ENCODE peak calls at places on chromosomes 6 and 20, in nine cellular contexts. One of them, this sample, is unnamed.

GRCh38 chr6:38808039-38808438 is 92.9 kb downstream of the DNAH8 start:
- DNase-seq in right cardiac atrium: no peak
- DNase-seq in activated CD4-positive, alpha-beta T cell treated with anti-CD3 and anti-CD28 coated beads, Interleukin-2, amount 50 U/mL, for 4 hours: no peak
- DNase-seq in fibroblast of mammary gland: no peak
- DNase-seq in NCI-H2081: no peak
- DNase-seq in lung microvascular endothelial cell: no peak
- DNase-seq in stimulated activated CD8-positive, alpha-beta memory T cell treated with anti-CD3 and anti-CD28 coated beads, Interleukin-12 subunit alpha, Interleukin-12 subunit beta, amount 100 ng/mL, for 4 hours: no peak
- DNase-seq in heart left ventricle: no peak
- DNase-seq in NT2/D1: no peak
- DNase-seq in this sample: no peak

GRCh38 chr20:59631751-59632380 is 27.5 kb downstream of the PHACTR3 start:
- DNase-seq in fibroblast of mammary gland: no peak
- DNase-seq in lung microvascular endothelial cell: no peak
- DNase-seq in stimulated activated CD8-positive, alpha-beta memory T cell treated with anti-CD3 and anti-CD28 coated beads, Interleukin-12 subunit alpha, Interleukin-12 subunit beta, amount 100 ng/mL, for 4 hours: no peak
- DNase-seq in right cardiac atrium: no peak
- DNase-seq in heart left ventricle: no peak
- DNase-seq in activated CD4-positive, alpha-beta T cell treated with anti-CD3 and anti-CD28 coated beads, Interleukin-2, amount 50 U/mL, for 4 hours: no peak
- DNase-seq in NCI-H2081: no peak
- DNase-seq in NT2/D1: no peak
- DNase-seq in this sample: no peak

GRCh38 chr6:36244641-36245280 is 25.1 kb upstream of the PNPLA1 start:
- DNase-seq in fibroblast of mammary gland: no peak
- DNase-seq in right cardiac atrium: no peak
- DNase-seq in heart left ventricle: no peak
- DNase-seq in stimulated activated CD8-positive, alpha-beta memory T cell treated with anti-CD3 and anti-CD28 coated beads, Interleukin-12 subunit alpha, Interleukin-12 subunit beta, amount 100 ng/mL, for 4 hours: no peak
- DNase-seq in NCI-H2081: no peak
- DNase-seq in activated CD4-positive, alpha-beta T cell treated with anti-CD3 and anti-CD28 coated beads, Interleukin-2, amount 50 U/mL, for 4 hours: no peak
- DNase-seq in NT2/D1: peak; percentile 23
- DNase-seq in lung microvascular endothelial cell: no peak
- DNase-seq in this sample: peak; percentile 49

GRCh38 chr6:40721252-40721936 is 134.2 kb upstream of the LRFN2 start:
- DNase-seq in lung microvascular endothelial cell: no peak
- DNase-seq in NT2/D1: no peak
- DNase-seq in right cardiac atrium: no peak
- DNase-seq in fibroblast of mammary gland: no peak
- DNase-seq in NCI-H2081: peak; percentile 29
- DNase-seq in activated CD4-positive, alpha-beta T cell treated with anti-CD3 and anti-CD28 coated beads, Interleukin-2, amount 50 U/mL, for 4 hours: no peak
- DNase-seq in stimulated activated CD8-positive, alpha-beta memory T cell treated with anti-CD3 and anti-CD28 coated beads, Interleukin-12 subunit alpha, Interleukin-12 subunit beta, amount 100 ng/mL, for 4 hours: no peak
- DNase-seq in heart left ventricle: no peak
- DNase-seq in this sample: no peak

GRCh38 chr6:37056439-37057127 is 51.1 kb downstream of the FGD2 start:
- DNase-seq in right cardiac atrium: peak; percentile 9
- DNase-seq in heart left ventricle: no peak
- DNase-seq in stimulated activated CD8-positive, alpha-beta memory T cell treated with anti-CD3 and anti-CD28 coated beads, Interleukin-12 subunit alpha, Interleukin-12 subunit beta, amount 100 ng/mL, for 4 hours: no peak
- DNase-seq in lung microvascular endothelial cell: no peak
- DNase-seq in fibroblast of mammary gland: peak; percentile 26
- DNase-seq in NCI-H2081: no peak
- DNase-seq in activated CD4-positive, alpha-beta T cell treated with anti-CD3 and anti-CD28 coated beads, Interleukin-2, amount 50 U/mL, for 4 hours: no peak
- DNase-seq in NT2/D1: no peak
- DNase-seq in this sample: no peak

GRCh38 chr20:5504061-5504739 is 187.4 kb upstream of the PROKR2 start:
- DNase-seq in heart left ventricle: peak; percentile 75
- DNase-seq in NCI-H2081: no peak
- DNase-seq in stimulated activated CD8-positive, alpha-beta memory T cell treated with anti-CD3 and anti-CD28 coated beads, Interleukin-12 subunit alpha, Interleukin-12 subunit beta, amount 100 ng/mL, for 4 hours: no peak
- DNase-seq in right cardiac atrium: peak; percentile 77
- DNase-seq in lung microvascular endothelial cell: peak; percentile 42
- DNase-seq in activated CD4-positive, alpha-beta T cell treated with anti-CD3 and anti-CD28 coated beads, Interleukin-2, amount 50 U/mL, for 4 hours: no peak
- DNase-seq in fibroblast of mammary gland: peak; percentile 70
- DNase-seq in NT2/D1: no peak
- DNase-seq in this sample: peak; percentile 41

GRCh38 chr6:149897015-149897697 is 757 bp downstream of the RAET1E start:
- DNase-seq in lung microvascular endothelial cell: peak; percentile 55
- DNase-seq in fibroblast of mammary gland: peak; percentile 94
- DNase-seq in NCI-H2081: no peak
- DNase-seq in stimulated activated CD8-positive, alpha-beta memory T cell treated with anti-CD3 and anti-CD28 coated beads, Interleukin-12 subunit alpha, Interleukin-12 subunit beta, amount 100 ng/mL, for 4 hours: no peak
- DNase-seq in activated CD4-positive, alpha-beta T cell treated with anti-CD3 and anti-CD28 coated beads, Interleukin-2, amount 50 U/mL, for 4 hours: no peak
- DNase-seq in NT2/D1: no peak
- DNase-seq in heart left ventricle: peak; percentile 90
- DNase-seq in right cardiac atrium: peak; percentile 91
- DNase-seq in this sample: no peak

GRCh38 chr6:62285612-62286469 is at the start of gene KHDRBS2:
- DNase-seq in lung microvascular endothelial cell: peak; percentile 9
- DNase-seq in fibroblast of mammary gland: peak; percentile 0
- DNase-seq in heart left ventricle: peak; percentile 82
- DNase-seq in NCI-H2081: peak; percentile 97
- DNase-seq in right cardiac atrium: peak; percentile 79
- DNase-seq in stimulated activated CD8-positive, alpha-beta memory T cell treated with anti-CD3 and anti-CD28 coated beads, Interleukin-12 subunit alpha, Interleukin-12 subunit beta, amount 100 ng/mL, for 4 hours: peak; percentile 5
- DNase-seq in NT2/D1: peak; percentile 84
- DNase-seq in activated CD4-positive, alpha-beta T cell treated with anti-CD3 and anti-CD28 coated beads, Interleukin-2, amount 50 U/mL, for 4 hours: no peak
- DNase-seq in this sample: no peak

GRCh38 chr6:99002826-99003225 is 55.1 kb upstream of the FBXL4 start:
- DNase-seq in NT2/D1: no peak
- DNase-seq in activated CD4-positive, alpha-beta T cell treated with anti-CD3 and anti-CD28 coated beads, Interleukin-2, amount 50 U/mL, for 4 hours: no peak
- DNase-seq in stimulated activated CD8-positive, alpha-beta memory T cell treated with anti-CD3 and anti-CD28 coated beads, Interleukin-12 subunit alpha, Interleukin-12 subunit beta, amount 100 ng/mL, for 4 hours: no peak
- DNase-seq in lung microvascular endothelial cell: peak; percentile 53
- DNase-seq in fibroblast of mammary gland: peak; percentile 8
- DNase-seq in heart left ventricle: no peak
- DNase-seq in right cardiac atrium: no peak
- DNase-seq in NCI-H2081: peak; percentile 54
- DNase-seq in this sample: no peak

GRCh38 chr20:59000326-59000725 is 6.7 kb downstream of the CTSZ start:
- DNase-seq in stimulated activated CD8-positive, alpha-beta memory T cell treated with anti-CD3 and anti-CD28 coated beads, Interleukin-12 subunit alpha, Interleukin-12 subunit beta, amount 100 ng/mL, for 4 hours: no peak
- DNase-seq in fibroblast of mammary gland: no peak
- DNase-seq in NT2/D1: no peak
- DNase-seq in NCI-H2081: no peak
- DNase-seq in activated CD4-positive, alpha-beta T cell treated with anti-CD3 and anti-CD28 coated beads, Interleukin-2, amount 50 U/mL, for 4 hours: no peak
- DNase-seq in heart left ventricle: no peak
- DNase-seq in lung microvascular endothelial cell: no peak
- DNase-seq in right cardiac atrium: no peak
- DNase-seq in this sample: no peak

GRCh38 chr6:90183587-90184333 is 112.9 kb downstream of the BACH2 start:
- DNase-seq in fibroblast of mammary gland: no peak
- DNase-seq in NCI-H2081: no peak
- DNase-seq in stimulated activated CD8-positive, alpha-beta memory T cell treated with anti-CD3 and anti-CD28 coated beads, Interleukin-12 subunit alpha, Interleukin-12 subunit beta, amount 100 ng/mL, for 4 hours: no peak
- DNase-seq in NT2/D1: no peak
- DNase-seq in heart left ventricle: no peak
- DNase-seq in activated CD4-positive, alpha-beta T cell treated with anti-CD3 and anti-CD28 coated beads, Interleukin-2, amount 50 U/mL, for 4 hours: no peak
- DNase-seq in right cardiac atrium: no peak
- DNase-seq in lung microvascular endothelial cell: peak; percentile 40
- DNase-seq in this sample: no peak

GRCh38 chr6:150346346-150346745 is 22.5 kb upstream of the IYD start:
- DNase-seq in lung microvascular endothelial cell: no peak
- DNase-seq in heart left ventricle: no peak
- DNase-seq in right cardiac atrium: no peak
- DNase-seq in NCI-H2081: no peak
- DNase-seq in activated CD4-positive, alpha-beta T cell treated with anti-CD3 and anti-CD28 coated beads, Interleukin-2, amount 50 U/mL, for 4 hours: no peak
- DNase-seq in stimulated activated CD8-positive, alpha-beta memory T cell treated with anti-CD3 and anti-CD28 coated beads, Interleukin-12 subunit alpha, Interleukin-12 subunit beta, amount 100 ng/mL, for 4 hours: no peak
- DNase-seq in NT2/D1: no peak
- DNase-seq in fibroblast of mammary gland: peak; percentile 23
- DNase-seq in this sample: peak; percentile 26

GRCh38 chr6:15623282-15624116 is 39.3 kb downstream of the DTNBP1 start:
- DNase-seq in NCI-H2081: no peak
- DNase-seq in heart left ventricle: no peak
- DNase-seq in stimulated activated CD8-positive, alpha-beta memory T cell treated with anti-CD3 and anti-CD28 coated beads, Interleukin-12 subunit alpha, Interleukin-12 subunit beta, amount 100 ng/mL, for 4 hours: no peak
- DNase-seq in activated CD4-positive, alpha-beta T cell treated with anti-CD3 and anti-CD28 coated beads, Interleukin-2, amount 50 U/mL, for 4 hours: no peak
- DNase-seq in lung microvascular endothelial cell: peak; percentile 52
- DNase-seq in right cardiac atrium: no peak
- DNase-seq in fibroblast of mammary gland: peak; percentile 47
- DNase-seq in NT2/D1: no peak
- DNase-seq in this sample: peak; percentile 47

GRCh38 chr6:48893048-48893447 is 570.0 kb downstream of the MMUT start:
- DNase-seq in right cardiac atrium: no peak
- DNase-seq in NCI-H2081: no peak
- DNase-seq in activated CD4-positive, alpha-beta T cell treated with anti-CD3 and anti-CD28 coated beads, Interleukin-2, amount 50 U/mL, for 4 hours: no peak
- DNase-seq in fibroblast of mammary gland: no peak
- DNase-seq in stimulated activated CD8-positive, alpha-beta memory T cell treated with anti-CD3 and anti-CD28 coated beads, Interleukin-12 subunit alpha, Interleukin-12 subunit beta, amount 100 ng/mL, for 4 hours: no peak
- DNase-seq in NT2/D1: no peak
- DNase-seq in heart left ventricle: no peak
- DNase-seq in lung microvascular endothelial cell: no peak
- DNase-seq in this sample: no peak

GRCh38 chr6:134063121-134063965 is 10.9 kb upstream of the SLC2A12 start:
- DNase-seq in NT2/D1: no peak
- DNase-seq in activated CD4-positive, alpha-beta T cell treated with anti-CD3 and anti-CD28 coated beads, Interleukin-2, amount 50 U/mL, for 4 hours: no peak
- DNase-seq in stimulated activated CD8-positive, alpha-beta memory T cell treated with anti-CD3 and anti-CD28 coated beads, Interleukin-12 subunit alpha, Interleukin-12 subunit beta, amount 100 ng/mL, for 4 hours: no peak
- DNase-seq in right cardiac atrium: no peak
- DNase-seq in heart left ventricle: no peak
- DNase-seq in lung microvascular endothelial cell: peak; percentile 35
- DNase-seq in fibroblast of mammary gland: no peak
- DNase-seq in NCI-H2081: no peak
- DNase-seq in this sample: no peak

GRCh38 chr6:160041608-160042007 is 72.7 kb downstream of the IGF2R start:
- DNase-seq in NT2/D1: no peak
- DNase-seq in NCI-H2081: peak; percentile 12
- DNase-seq in stimulated activated CD8-positive, alpha-beta memory T cell treated with anti-CD3 and anti-CD28 coated beads, Interleukin-12 subunit alpha, Interleukin-12 subunit beta, amount 100 ng/mL, for 4 hours: no peak
- DNase-seq in activated CD4-positive, alpha-beta T cell treated with anti-CD3 and anti-CD28 coated beads, Interleukin-2, amount 50 U/mL, for 4 hours: no peak
- DNase-seq in right cardiac atrium: peak; percentile 69
- DNase-seq in fibroblast of mammary gland: peak; percentile 90
- DNase-seq in lung microvascular endothelial cell: peak; percentile 23
- DNase-seq in heart left ventricle: peak; percentile 84
- DNase-seq in this sample: no peak

GRCh38 chr6:102229271-102229670 is 835.8 kb downstream of the GRIK2 start:
- DNase-seq in fibroblast of mammary gland: no peak
- DNase-seq in NT2/D1: no peak
- DNase-seq in heart left ventricle: no peak
- DNase-seq in activated CD4-positive, alpha-beta T cell treated with anti-CD3 and anti-CD28 coated beads, Interleukin-2, amount 50 U/mL, for 4 hours: no peak
- DNase-seq in lung microvascular endothelial cell: no peak
- DNase-seq in stimulated activated CD8-positive, alpha-beta memory T cell treated with anti-CD3 and anti-CD28 coated beads, Interleukin-12 subunit alpha, Interleukin-12 subunit beta, amount 100 ng/mL, for 4 hours: no peak
- DNase-seq in right cardiac atrium: no peak
- DNase-seq in NCI-H2081: no peak
- DNase-seq in this sample: peak; percentile 5

GRCh38 chr6:160737934-160738333 is 35.9 kb downstream of the PLG start:
- DNase-seq in NT2/D1: no peak
- DNase-seq in fibroblast of mammary gland: no peak
- DNase-seq in NCI-H2081: no peak
- DNase-seq in lung microvascular endothelial cell: no peak
- DNase-seq in right cardiac atrium: no peak
- DNase-seq in stimulated activated CD8-positive, alpha-beta memory T cell treated with anti-CD3 and anti-CD28 coated beads, Interleukin-12 subunit alpha, Interleukin-12 subunit beta, amount 100 ng/mL, for 4 hours: no peak
- DNase-seq in heart left ventricle: no peak
- DNase-seq in activated CD4-positive, alpha-beta T cell treated with anti-CD3 and anti-CD28 coated beads, Interleukin-2, amount 50 U/mL, for 4 hours: no peak
- DNase-seq in this sample: no peak

GRCh38 chr6:142165227-142165626 is 18.2 kb downstream of the VTA1 start:
- DNase-seq in NCI-H2081: peak; percentile 45
- DNase-seq in stimulated activated CD8-positive, alpha-beta memory T cell treated with anti-CD3 and anti-CD28 coated beads, Interleukin-12 subunit alpha, Interleukin-12 subunit beta, amount 100 ng/mL, for 4 hours: no peak
- DNase-seq in lung microvascular endothelial cell: no peak
- DNase-seq in heart left ventricle: no peak
- DNase-seq in NT2/D1: no peak
- DNase-seq in right cardiac atrium: no peak
- DNase-seq in activated CD4-positive, alpha-beta T cell treated with anti-CD3 and anti-CD28 coated beads, Interleukin-2, amount 50 U/mL, for 4 hours: no peak
- DNase-seq in fibroblast of mammary gland: no peak
- DNase-seq in this sample: no peak

GRCh38 chr20:34621383-34622367 is 55.2 kb downstream of the PIGU start:
- DNase-seq in NT2/D1: no peak
- DNase-seq in activated CD4-positive, alpha-beta T cell treated with anti-CD3 and anti-CD28 coated beads, Interleukin-2, amount 50 U/mL, for 4 hours: no peak
- DNase-seq in stimulated activated CD8-positive, alpha-beta memory T cell treated with anti-CD3 and anti-CD28 coated beads, Interleukin-12 subunit alpha, Interleukin-12 subunit beta, amount 100 ng/mL, for 4 hours: no peak
- DNase-seq in heart left ventricle: no peak
- DNase-seq in fibroblast of mammary gland: peak; percentile 66
- DNase-seq in NCI-H2081: peak; percentile 14
- DNase-seq in right cardiac atrium: no peak
- DNase-seq in lung microvascular endothelial cell: no peak
- DNase-seq in this sample: no peak

GRCh38 chr6:169169941-169170582 is 83.6 kb downstream of the THBS2 start:
- DNase-seq in lung microvascular endothelial cell: no peak
- DNase-seq in NCI-H2081: no peak
- DNase-seq in fibroblast of mammary gland: no peak
- DNase-seq in stimulated activated CD8-positive, alpha-beta memory T cell treated with anti-CD3 and anti-CD28 coated beads, Interleukin-12 subunit alpha, Interleukin-12 subunit beta, amount 100 ng/mL, for 4 hours: no peak
- DNase-seq in right cardiac atrium: no peak
- DNase-seq in activated CD4-positive, alpha-beta T cell treated with anti-CD3 and anti-CD28 coated beads, Interleukin-2, amount 50 U/mL, for 4 hours: no peak
- DNase-seq in NT2/D1: no peak
- DNase-seq in heart left ventricle: no peak
- DNase-seq in this sample: no peak

GRCh38 chr20:34579191-34579661 is 20.7 kb downstream of the MAP1LC3A start:
- DNase-seq in NT2/D1: no peak
- DNase-seq in lung microvascular endothelial cell: peak; percentile 85
- DNase-seq in activated CD4-positive, alpha-beta T cell treated with anti-CD3 and anti-CD28 coated beads, Interleukin-2, amount 50 U/mL, for 4 hours: no peak
- DNase-seq in NCI-H2081: peak; percentile 30
- DNase-seq in fibroblast of mammary gland: peak; percentile 83
- DNase-seq in right cardiac atrium: peak; percentile 64
- DNase-seq in heart left ventricle: peak; percentile 81
- DNase-seq in stimulated activated CD8-positive, alpha-beta memory T cell treated with anti-CD3 and anti-CD28 coated beads, Interleukin-12 subunit alpha, Interleukin-12 subunit beta, amount 100 ng/mL, for 4 hours: no peak
- DNase-seq in this sample: no peak

GRCh38 chr6:139133272-139133671 is 1.6 kb upstream of the HECA start:
- DNase-seq in lung microvascular endothelial cell: no peak
- DNase-seq in stimulated activated CD8-positive, alpha-beta memory T cell treated with anti-CD3 and anti-CD28 coated beads, Interleukin-12 subunit alpha, Interleukin-12 subunit beta, amount 100 ng/mL, for 4 hours: no peak
- DNase-seq in fibroblast of mammary gland: no peak
- DNase-seq in right cardiac atrium: no peak
- DNase-seq in NT2/D1: no peak
- DNase-seq in NCI-H2081: no peak
- DNase-seq in activated CD4-positive, alpha-beta T cell treated with anti-CD3 and anti-CD28 coated beads, Interleukin-2, amount 50 U/mL, for 4 hours: no peak
- DNase-seq in heart left ventricle: no peak
- DNase-seq in this sample: no peak

GRCh38 chr6:49072146-49072545 is 390.9 kb downstream of the MMUT start:
- DNase-seq in lung microvascular endothelial cell: no peak
- DNase-seq in fibroblast of mammary gland: no peak
- DNase-seq in right cardiac atrium: no peak
- DNase-seq in NT2/D1: no peak
- DNase-seq in activated CD4-positive, alpha-beta T cell treated with anti-CD3 and anti-CD28 coated beads, Interleukin-2, amount 50 U/mL, for 4 hours: no peak
- DNase-seq in NCI-H2081: no peak
- DNase-seq in heart left ventricle: no peak
- DNase-seq in stimulated activated CD8-positive, alpha-beta memory T cell treated with anti-CD3 and anti-CD28 coated beads, Interleukin-12 subunit alpha, Interleukin-12 subunit beta, amount 100 ng/mL, for 4 hours: no peak
- DNase-seq in this sample: no peak